ENCODE peak calls at places on chromosome 17, in nine cellular contexts. X, H, I, W, Z, C, Y, U and G are unnamed samples.

GRCh38 chr17:9636501-9636900 is 8.8 kb upstream of the USP43 start:
- DNase-seq in C (no peak), X (no peak), Z (no peak), I (no peak), W (no peak), U (no peak), H (no peak), Y (no peak), G (no peak)

GRCh38 chr17:71033336-71033735 is 864.0 kb downstream of the KCNJ2 start:
- DNase-seq in Y (no peak), H (no peak), W (no peak), C (no peak), X (no peak), I (no peak), Z (no peak), U (no peak), G (no peak)

GRCh38 chr17:51371732-51372151 is 111.4 kb downstream of the UTP18 start:
- DNase-seq in W (no peak), X (no peak), U (peak; percentile 77), Y (peak; percentile 47), C (no peak), Z (peak; percentile 70), H (no peak), I (peak; percentile 55), G (peak; percentile 83)

GRCh38 chr17:22569459-22570143 is 877.3 kb downstream of the KCNJ18 start:
- DNase-seq in X (no peak), I (no peak), Y (no peak), C (no peak), H (no peak), Z (no peak), U (no peak), W (no peak), G (no peak)

GRCh38 chr17:41777157-41777578 is 9.3 kb downstream of the JUP start:
- DNase-seq in W (peak; percentile 80), H (peak; percentile 72), X (no peak), U (no peak), Y (no peak), I (no peak), C (peak; percentile 62), Z (no peak), G (no peak)

GRCh38 chr17:62626719-62627218 is 701 bp upstream of the MRC2 start:
- DNase-seq in H (peak; percentile 92), W (peak; percentile 78), I (no peak), U (no peak), Y (peak; percentile 47), Z (peak; percentile 93), X (peak; percentile 69), C (peak; percentile 84), G (peak; percentile 85)

GRCh38 chr17:12637745-12638651 is 27.7 kb upstream of the MYOCD start:
- DNase-seq in I (no peak), X (no peak), C (no peak), W (no peak), Y (no peak), Z (no peak), H (no peak), U (no peak), G (no peak)

GRCh38 chr17:43701318-43701743 is 39.6 kb upstream of the MEOX1 start:
- DNase-seq in I (peak; percentile 51), C (no peak), H (no peak), X (peak; percentile 93), U (no peak), Z (peak; percentile 68), Y (peak; percentile 91), W (no peak), G (no peak)

GRCh38 chr17:67605259-67605912 is 112.3 kb upstream of the NOL11 start:
- DNase-seq in Y (no peak), Z (peak; percentile 78), U (no peak), C (peak; percentile 64), H (peak; percentile 82), X (no peak), I (no peak), W (peak; percentile 75), G (no peak)

GRCh38 chr17:76197911-76198310 is 42.4 kb downstream of the RNF157 start:
- DNase-seq in W (peak; percentile 84), U (no peak), Y (no peak), C (no peak), Z (peak; percentile 46), X (peak; percentile 39), I (no peak), H (no peak), G (no peak)

GRCh38 chr17:35088647-35088910 is 25.1 kb upstream of the RFFL start:
- DNase-seq in I (no peak), C (no peak), H (peak; percentile 77), U (peak; percentile 56), Z (no peak), Y (no peak), X (no peak), W (peak; percentile 33), G (no peak)

GRCh38 chr17:35088911-35089845 is 25.7 kb upstream of the RFFL start:
- DNase-seq in X (peak; percentile 78), I (peak; percentile 86), Y (peak; percentile 82), U (peak; percentile 91), W (peak; percentile 86), H (peak; percentile 92), Z (peak; percentile 87), C (peak; percentile 89), G (peak; percentile 68)

GRCh38 chr17:35086931-35087573 is 23.5 kb upstream of the RFFL start:
- DNase-seq in Z (no peak), U (no peak), X (no peak), C (no peak), I (no peak), H (no peak), Y (peak; percentile 46), W (no peak), G (peak; percentile 57)

GRCh38 chr17:35087731-35088646 is 24.5 kb upstream of the RFFL start:
- DNase-seq in I (peak; percentile 41), W (peak; percentile 67), Z (peak; percentile 54), Y (peak; percentile 53), H (peak; percentile 82), U (peak; percentile 18), C (peak; percentile 42), X (peak; percentile 56), G (peak; percentile 49)

GRCh38 chr17:35089846-35090193 is 26.3 kb upstream of the RFFL start:
- DNase-seq in U (no peak), I (no peak), W (no peak), Z (peak; percentile 55), C (no peak), X (no peak), Y (peak; percentile 78), H (no peak), G (peak; percentile 31)
- H3K4me3 ChIP-seq in U (peak overlapping the region; percentile 63), I (peak overlapping the region; percentile 44), W (peak overlapping the region; percentile 99), Z (no peak overlapping the region), C (no peak overlapping the region), X (peak overlapping the region; percentile 85), Y (peak overlapping the region; percentile 1), H (peak overlapping the region; percentile 98), G (no peak overlapping the region)

GRCh38 chr17:21030375-21030774 is 12.4 kb downstream of the USP22 start:
- DNase-seq in H (no peak), Y (no peak), C (no peak), Z (no peak), I (no peak), U (no peak), W (no peak), X (no peak), G (no peak)

GRCh38 chr17:21028192-21028591 is 14.6 kb downstream of the USP22 start:
- DNase-seq in W (no peak), Y (no peak), I (no peak), Z (no peak), X (no peak), C (no peak), H (no peak), U (no peak), G (no peak)

GRCh38 chr17:21027031-21027430 is 15.8 kb downstream of the USP22 start:
- DNase-seq in U (no peak), I (no peak), X (no peak), C (no peak), W (no peak), Y (no peak), Z (no peak), H (no peak), G (no peak)

GRCh38 chr17:21029515-21029914 is 13.3 kb downstream of the USP22 start:
- DNase-seq in W (no peak), Y (no peak), I (no peak), Z (no peak), H (no peak), U (no peak), C (no peak), X (no peak), G (no peak)

DNA sequence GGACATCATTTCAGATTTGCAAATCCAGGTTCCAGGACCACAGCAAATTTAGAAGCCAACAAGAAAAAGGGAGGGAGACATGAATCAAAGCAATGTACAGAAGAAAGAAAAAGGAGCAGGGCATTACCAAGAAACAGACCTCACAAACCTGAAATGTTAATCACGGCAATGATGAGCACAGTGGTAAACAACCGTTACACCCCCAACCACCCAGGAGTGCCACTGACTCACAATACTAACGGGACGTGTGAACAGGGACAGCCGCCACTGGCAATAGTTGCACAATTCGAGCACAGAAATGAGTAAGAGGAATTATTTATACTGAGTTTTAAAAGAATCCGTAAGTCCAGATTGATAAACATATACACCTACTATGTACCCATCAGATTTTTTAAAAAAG is 13.8 kb downstream of the USP22 start:
- DNase-seq in Z (peak; percentile 76), U (no peak), I (no peak), C (no peak), X (peak; percentile 83), Y (peak; percentile 88), W (no peak), H (no peak), G (no peak)
- H3K36me3 ChIP-seq in Z (peaks cover 29% of the 10 kb centered on the region), U (peaks cover 98% of the 10 kb centered on the region), I (peaks cover 19% of the 10 kb centered on the region), C (no peaks in the 10 kb centered on the region), X (peaks cover 71% of the 10 kb centered on the region), Y (peaks cover 10% of the 10 kb centered on the region), W (no peaks in the 10 kb centered on the region), H (peaks cover 39% of the 10 kb centered on the region), G (peaks cover 55% of the 10 kb centered on the region)

GRCh38 chr17:40415390-40415789 is 2.3 kb downstream of the TOP2A start:
- DNase-seq in I (peak; percentile 59), Y (peak; percentile 33), U (peak; percentile 63), X (no peak), W (no peak), C (no peak), H (no peak), Z (peak; percentile 65), G (no peak)
- H3K4me3 ChIP-seq in I (no peak overlapping the region), Y (no peak overlapping the region), U (peak overlapping the region; percentile 80), X (peak overlapping the region; percentile 10), W (no peak overlapping the region), C (no peak overlapping the region), H (no peak overlapping the region), Z (peak overlapping the region; percentile 87), G (peak overlapping the region; percentile 89)

GRCh38 chr17:81518785-81519283 is 6.2 kb upstream of the ACTG1 start:
- DNase-seq in X (no peak), C (peak; percentile 55), Y (peak; percentile 49), Z (peak; percentile 34), W (peak; percentile 55), H (no peak), U (peak; percentile 63), I (peak; percentile 35), G (no peak)

GRCh38 chr17:81518113-81518784 is 5.7 kb upstream of the ACTG1 start:
- DNase-seq in C (peak; percentile 54), I (no peak), H (no peak), U (peak; percentile 40), Z (peak; percentile 29), W (peak; percentile 29), X (no peak), Y (no peak), G (no peak)

GRCh38 chr17:81517339-81518112 is 4.9 kb upstream of the ACTG1 start:
- DNase-seq in U (peak; percentile 94), I (peak; percentile 5), W (no peak), C (peak; percentile 31), Y (no peak), Z (no peak), H (no peak), X (no peak), G (no peak)

GRCh38 chr17:81520021-81520894 is 7.7 kb upstream of the ACTG1 start:
- DNase-seq in H (no peak), W (peak; percentile 25), U (no peak), Z (no peak), I (no peak), X (no peak), Y (no peak), C (no peak), G (no peak)

GRCh38 chr17:81519284-81520020 is 6.9 kb upstream of the ACTG1 start:
- DNase-seq in W (peak; percentile 54), X (no peak), Y (peak; percentile 40), Z (no peak), U (peak; percentile 78), H (no peak), I (peak; percentile 77), C (peak; percentile 47), G (no peak)
- H3K36me3 ChIP-seq in W (no peaks in the 10 kb centered on the region), X (peaks cover 48% of the 10 kb centered on the region), Y (no peaks in the 10 kb centered on the region), Z (no peaks in the 10 kb centered on the region), U (no peaks in the 10 kb centered on the region), H (no peaks in the 10 kb centered on the region), I (no peaks in the 10 kb centered on the region), C (no peaks in the 10 kb centered on the region), G (no peaks in the 10 kb centered on the region)